ENCODE peak calls at places on chromosome 16, in seven cellular contexts. Z is IMR-90; T is ascending aorta; Q is effector memory CD4-positive, alpha-beta T cell; H is tibial nerve; B is Caco-2; A is A549. U is an unnamed sample.

GRCh38 chr16:1903220-1903574 is 15.0 kb downstream of the HS3ST6 start:
- DNase-seq in T (no peak), Z (no peak), Q (no peak), B (no peak), A (no peak), H (no peak), U (no peak)

GRCh38 chr16:11208916-11209665 is 46.9 kb downstream of the SOCS1 start:
- DNase-seq in A (no peak), Z (no peak), H (no peak), T (no peak), Q (no peak), B (no peak), U (no peak)

GRCh38 chr16:71537643-71538042 is 11.4 kb downstream of the CHST4 start:
- DNase-seq in B (peak), H (no peak), A (peak), Q (no peak), T (no peak), Z (peak), U (peak)

GRCh38 chr16:17312100-17312732 is 158.5 kb downstream of the XYLT1 start:
- DNase-seq in Z (no peak), B (no peak), T (no peak), A (no peak), Q (no peak), H (no peak), U (no peak)

GRCh38 chr16:58843675-58844074 is 109.6 kb upstream of the GOT2 start:
- DNase-seq in H (no peak), B (peak), T (no peak), Z (peak), Q (no peak), A (peak), U (peak)

GRCh38 chr16:19991614-19992013 is 82.1 kb downstream of the GPR139 start:
- DNase-seq in A (no peak), B (peak), T (no peak), H (no peak), Q (no peak), Z (no peak), U (no peak)

GRCh38 chr16:57258910-57259475 is 13.9 kb downstream of the ARL2BP start:
- DNase-seq in Z (no peak), B (no peak), T (peak), H (no peak), Q (no peak), A (no peak), U (no peak)

GRCh38 chr16:57252148-57252721 is 7.2 kb downstream of the ARL2BP start:
- DNase-seq in Q (no peak), T (peak), B (peak), Z (no peak), A (no peak), H (no peak), U (no peak)

GRCh38 chr16:48444574-48444973 is 59.4 kb upstream of the SIAH1 start:
- DNase-seq in Z (peak), T (peak), Q (no peak), A (peak), H (no peak), B (no peak), U (peak)

GRCh38 chr16:64159986-64160385 is 961.9 kb downstream of the CDH11 start:
- DNase-seq in T (no peak), B (no peak), Z (no peak), Q (no peak), H (no peak), A (no peak), U (no peak)

DNA sequence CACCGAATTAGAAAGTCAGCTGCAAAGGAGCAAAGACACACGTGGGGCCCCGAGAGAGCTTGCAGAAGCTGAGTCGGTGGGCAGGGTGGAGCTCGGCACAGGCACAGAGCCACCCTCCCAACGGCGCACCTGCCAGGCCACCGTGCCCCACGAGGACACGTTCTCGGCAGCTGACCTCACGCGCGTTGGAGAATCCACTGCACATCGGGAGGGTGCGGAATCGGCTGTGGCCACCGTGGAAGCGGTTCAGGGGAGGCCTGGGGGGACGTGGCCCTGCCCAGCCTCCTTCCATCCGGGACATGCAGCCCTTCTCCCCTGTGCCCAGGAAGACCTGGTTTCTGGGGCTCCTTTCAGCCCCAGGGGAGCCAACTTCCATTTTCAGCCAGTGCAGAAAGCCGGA is 20.9 kb upstream of the ZFPM1 start:
- DNase-seq in Q (no peak), T (no peak), A (no peak), Z (no peak), H (no peak), B (no peak), U (no peak)
- H3K4me3 ChIP-seq in Q (no peak), T (no peak), A (no peak), Z (no peak), H (no peak), B (no peak), U (no peak)

DNA sequence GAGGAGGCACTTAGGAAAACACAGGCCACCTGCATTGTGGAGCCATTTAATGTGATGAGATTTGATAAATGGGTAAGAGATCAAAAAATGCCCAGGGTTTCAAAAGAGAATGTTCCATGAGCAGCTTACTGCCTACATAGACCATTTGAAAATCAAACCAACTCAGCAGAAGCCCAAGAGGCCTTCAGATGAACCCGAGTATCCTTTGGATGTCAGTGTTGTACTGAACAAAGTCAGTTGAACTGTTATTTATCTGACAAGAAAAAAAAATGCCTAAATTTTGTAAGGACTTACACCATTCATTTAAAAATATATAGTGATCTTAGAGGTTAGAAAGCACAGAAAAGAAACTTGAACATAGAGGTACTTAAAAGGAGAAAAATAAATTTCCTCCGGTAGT is 381.7 kb downstream of the ZFHX3 start:
- DNase-seq in Z (peak), H (no peak), T (no peak), Q (no peak), B (no peak), A (no peak), U (no peak)
- H3K4me3 ChIP-seq in Z (no peak), H (no peak), T (no peak), Q (no peak), B (no peak), A (no peak), U (no peak)

DNA sequence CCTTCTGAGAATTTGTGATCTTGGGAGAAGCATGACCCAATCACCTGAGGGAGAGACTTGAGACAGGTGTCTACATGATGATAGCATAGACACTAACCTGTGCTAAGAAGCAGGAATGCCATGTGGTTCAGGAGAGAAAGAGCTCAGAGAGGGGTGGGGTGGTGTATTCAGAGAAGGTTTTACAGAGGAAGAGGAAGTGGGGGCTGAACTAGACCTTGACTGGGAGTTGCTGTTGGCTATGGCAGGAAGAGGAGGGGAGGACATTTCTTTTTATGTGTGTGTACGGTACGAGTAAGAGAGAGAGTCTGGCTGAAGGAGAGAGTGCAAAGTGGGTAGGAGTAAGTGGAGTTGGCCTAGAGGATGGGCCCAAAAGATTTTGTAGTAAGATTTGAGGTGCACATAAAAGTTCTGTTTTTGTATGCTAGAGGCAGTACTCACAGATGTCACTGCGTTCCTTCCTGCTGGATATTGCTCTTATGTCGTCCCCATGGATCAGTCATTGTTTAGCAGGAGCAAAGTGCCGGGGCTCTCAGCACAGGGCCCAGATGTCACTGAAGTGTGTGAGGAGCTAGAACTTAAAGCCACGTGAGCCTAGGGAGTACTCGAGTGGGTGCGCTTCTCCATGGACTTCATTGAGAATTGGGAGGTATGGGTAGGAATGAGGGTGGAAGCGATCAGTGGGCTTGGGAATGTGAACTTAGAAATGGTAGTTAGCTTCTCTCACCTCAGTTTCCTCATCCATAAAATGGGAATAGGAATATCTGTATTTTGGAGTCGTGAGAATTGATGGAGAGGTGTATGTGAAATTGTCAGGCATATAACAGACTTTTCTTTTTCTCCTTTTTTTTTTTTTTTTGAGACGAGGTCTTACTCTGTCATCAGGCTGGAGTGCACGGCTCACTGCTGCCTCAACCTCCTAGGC is 22.1 kb downstream of the SLC7A6 start:
- DNase-seq in Q (no peak), Z (no peak), B (no peak), T (no peak), H (no peak), A (no peak), U (no peak)
- H3K4me3 ChIP-seq in Q (peak), Z (no peak), B (no peak), T (no peak), H (no peak), A (no peak), U (no peak)

DNA sequence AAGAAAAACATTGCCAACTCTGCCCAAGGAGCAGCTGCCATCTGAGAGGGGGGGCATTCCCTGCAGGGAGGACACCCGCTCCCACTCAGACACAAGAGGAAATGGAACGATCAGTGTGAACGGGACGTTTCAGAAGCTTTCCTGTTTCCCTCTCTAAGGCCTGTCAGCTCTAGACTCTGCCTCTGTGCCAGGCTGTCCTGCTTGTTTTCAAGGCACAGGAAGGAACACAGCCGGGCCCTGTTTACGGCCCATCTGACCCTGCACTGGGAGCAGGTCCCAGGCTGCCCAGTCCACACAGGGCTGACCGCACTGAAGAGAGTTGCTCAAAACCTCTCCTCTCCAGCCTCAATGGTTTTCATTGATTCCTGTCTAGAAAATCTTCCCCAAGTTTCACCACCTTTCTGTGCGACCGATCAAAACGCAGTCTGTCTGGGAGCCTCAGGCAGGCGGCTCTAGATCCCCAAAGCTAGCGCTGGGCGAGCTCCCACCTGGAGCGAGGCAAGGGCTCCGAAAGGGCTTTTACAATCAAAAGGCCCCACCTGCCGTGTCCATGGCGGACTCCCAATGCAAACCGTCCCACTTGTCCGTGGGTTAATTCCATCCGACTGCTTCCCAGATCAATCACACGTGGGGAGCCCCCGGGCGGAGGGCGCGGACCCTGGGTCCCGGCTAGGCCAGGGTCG is 1.5 kb downstream of the PIEZO1 start:
- DNase-seq in H (peak), Z (peak), A (no peak), T (no peak), B (no peak), Q (no peak), U (no peak)
- H3K4me3 ChIP-seq in H (peak), Z (peak), A (peak), T (peak), B (peak), Q (peak), U (peak)

GRCh38 chr16:89202422-89203215 is 2.3 kb upstream of the SLC22A31 start:
- DNase-seq in H (no peak), T (no peak), Q (no peak), Z (no peak), A (no peak), B (no peak), U (no peak)
- H3K4me3 ChIP-seq in H (no peak), T (peak), Q (no peak), Z (no peak), A (peak), B (peak), U (no peak)

GRCh38 chr16:25730396-25730795 is 38.6 kb downstream of the HS3ST4 start:
- DNase-seq in H (no peak), T (no peak), A (no peak), B (no peak), Z (no peak), Q (no peak), U (no peak)
- H3K4me3 ChIP-seq in H (no peak), T (no peak), A (no peak), B (no peak), Z (no peak), Q (no peak), U (no peak)

DNA sequence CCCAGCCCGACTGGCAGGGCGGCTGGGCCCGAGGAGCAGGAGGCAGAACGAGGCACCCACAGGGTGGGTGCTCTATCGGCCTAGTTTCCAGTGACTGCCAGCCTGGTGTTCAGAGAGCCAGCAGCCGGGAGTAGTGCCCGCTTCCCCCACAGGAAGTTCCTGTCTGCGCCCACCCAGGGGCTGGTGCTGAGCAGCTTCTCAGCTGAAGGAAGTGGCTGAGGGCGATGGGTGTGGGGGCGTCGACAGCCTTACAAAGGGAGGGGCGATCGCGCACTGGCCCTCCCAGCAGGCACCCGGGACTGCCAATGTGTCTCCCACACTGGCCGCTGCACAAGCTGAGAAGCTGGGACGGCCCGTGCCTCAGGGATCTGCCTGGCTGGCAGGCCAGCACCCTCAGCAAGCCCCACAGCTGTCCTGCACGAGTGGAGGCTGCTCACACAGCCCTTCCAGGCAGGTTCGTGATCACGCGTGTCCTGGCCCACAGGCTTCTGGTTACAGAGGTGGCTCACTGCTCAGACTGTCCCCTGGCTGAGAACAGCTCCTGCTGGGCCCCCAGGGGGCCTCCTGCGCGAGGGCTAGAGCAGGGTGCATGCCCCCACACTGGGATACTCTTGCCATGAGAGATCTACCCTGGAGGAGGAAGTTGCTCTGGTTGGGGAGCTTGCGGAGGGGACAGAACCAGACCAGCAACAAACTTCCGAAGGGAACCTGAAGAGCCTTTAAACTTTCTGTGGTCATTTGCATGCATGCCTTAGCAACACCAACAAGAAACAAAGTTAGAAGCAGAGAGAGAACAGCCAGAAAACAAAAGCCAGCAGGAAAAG is 2.5 kb downstream of the RNF166 start:
- DNase-seq in H (no peak), A (no peak), T (no peak), Q (peak), Z (no peak), B (no peak), U (no peak)
- H3K4me3 ChIP-seq in H (no peak), A (no peak), T (peak), Q (peak), Z (no peak), B (no peak), U (no peak)

GRCh38 chr16:31135535-31136286 is at the start of gene PRSS8:
- DNase-seq in H (no peak), Z (no peak), A (no peak), Q (no peak), T (no peak), B (peak), U (no peak)

GRCh38 chr16:31132303-31132978 is 3.1 kb downstream of the PRSS8 start:
- DNase-seq in Z (no peak), B (no peak), H (no peak), T (no peak), Q (no peak), A (no peak), U (no peak)

GRCh38 chr16:31132979-31133599 is 2.4 kb downstream of the PRSS8 start:
- DNase-seq in Z (no peak), A (no peak), Q (no peak), B (no peak), T (no peak), H (no peak), U (no peak)

GRCh38 chr16:31134625-31135534 is 647 bp downstream of the PRSS8 start:
- DNase-seq in Q (no peak), Z (no peak), A (no peak), H (no peak), T (no peak), B (peak), U (no peak)

GRCh38 chr16:31134091-31134571 is 1.4 kb downstream of the PRSS8 start:
- DNase-seq in T (no peak), Z (peak), Q (no peak), A (no peak), B (no peak), H (no peak), U (no peak)
- H3K4me3 ChIP-seq in T (no peak), Z (no peak), Q (no peak), A (no peak), B (peak), H (no peak), U (no peak)

GRCh38 chr16:86516618-86517003 is 6.3 kb downstream of the FOXF1 start:
- DNase-seq in B (no peak), H (no peak), Z (peak), A (no peak), Q (no peak), T (no peak), U (no peak)
- H3K4me3 ChIP-seq in B (no peak), H (no peak), Z (peak), A (no peak), Q (no peak), T (no peak), U (no peak)

U was measured in brain microvascular endothelial cell.